ENCODE peak calls at places on chromosome 12, in four cellular contexts. L is GM12878, E is HepG2, B is K562. X is an unnamed sample.

GRCh38 chr12:56763753-56764657 is 881 bp downstream of the HSD17B6 start:
- DNase-seq in L (no peak), B (no peak), E (no peak), X (no peak)

GRCh38 chr12:45674583-45674982 is 54.9 kb upstream of the ARID2 start:
- DNase-seq in L (no peak), E (no peak), B (no peak), X (no peak)

GRCh38 chr12:7093892-7094291 is 1.6 kb upstream of the C1R start:
- DNase-seq in E (no peak), B (no peak), L (no peak), X (no peak)

GRCh38 chr12:3913278-3913677 is 40.1 kb upstream of the PARP11 start:
- DNase-seq in B (no peak), L (no peak), E (no peak), X (no peak)

GRCh38 chr12:106106892-106107291 is 31.9 kb downstream of the NUAK1 start:
- DNase-seq in L (no peak), B (no peak), E (no peak), X (no peak)

GRCh38 chr12:53048033-53048779 is 1.7 kb upstream of the TNS2 start:
- DNase-seq in L (no peak), E (peak; percentile 68), B (no peak), X (no peak)

GRCh38 chr12:111673503-111673902 is 12.3 kb downstream of the BRAP start:
- DNase-seq in L (no peak), B (peak; percentile 54), E (peak; percentile 31), X (no peak)

GRCh38 chr12:32688786-32689185 is 9.7 kb downstream of the DNM1L start:
- DNase-seq in B (no peak), E (no peak), L (no peak), X (no peak)

GRCh38 chr12:40192704-40193255 is 32.0 kb upstream of the LRRK2 start:
- DNase-seq in E (no peak), L (peak; percentile 86), B (no peak), X (no peak)

GRCh38 chr12:120229583-120230325 is 28.8 kb upstream of the RPLP0 start:
- DNase-seq in L (no peak), E (no peak), B (no peak), X (no peak)

GRCh38 chr12:55842681-55843429 is at the start of gene MMP19:
- DNase-seq in B (peak; percentile 68), E (peak; percentile 46), L (no peak), X (no peak)

GRCh38 chr12:115752913-115753726 is 524.4 kb downstream of the MED13L start:
- DNase-seq in L (peak; percentile 12), B (peak; percentile 28), E (peak; percentile 58), X (peak; percentile 62)

GRCh38 chr12:26830358-26830757 is 2.6 kb downstream of the ITPR2 start:
- DNase-seq in L (no peak), E (no peak), B (no peak), X (no peak)

GRCh38 chr12:93146278-93146939 is 217.3 kb upstream of the EEA1 start:
- DNase-seq in L (no peak), B (no peak), E (no peak), X (no peak)

GRCh38 chr12:106521901-106522300 is 60.9 kb upstream of the RFX4 start:
- DNase-seq in B (no peak), L (no peak), E (no peak), X (no peak)

GRCh38 chr12:97899529-97899928 is 436.9 kb downstream of the RMST start:
- DNase-seq in E (no peak), B (no peak), L (no peak), X (no peak)

GRCh38 chr12:7877421-7877820 is 4.7 kb upstream of the SLC2A14 start:
- DNase-seq in E (no peak), L (no peak), B (no peak), X (no peak)

GRCh38 chr12:93591137-93591868 is 18.8 kb downstream of the SOCS2 start:
- DNase-seq in B (peak; percentile 54), L (no peak), E (no peak), X (peak; percentile 61)

GRCh38 chr12:100643246-100643645 is 69.8 kb downstream of the GAS2L3 start:
- DNase-seq in E (no peak), L (no peak), B (no peak), X (no peak)

GRCh38 chr12:130818381-130819247 is 20.4 kb downstream of the STX2 start:
- DNase-seq in E (no peak), L (peak; percentile 28), B (peak; percentile 52), X (peak; percentile 20)

GRCh38 chr12:104573-105081 is 38.1 kb downstream of the IQSEC3 start:
- DNase-seq in B (no peak), E (peak; percentile 18), L (no peak), X (peak; percentile 46)

GRCh38 chr12:88325076-88325827 is 183.1 kb downstream of the TMTC3 start:
- DNase-seq in E (no peak), B (no peak), L (no peak), X (no peak)

GRCh38 chr12:6613776-6614512 is 6.8 kb upstream of the CHD4 start:
- DNase-seq in L (no peak), E (peak; percentile 97), B (peak; percentile 84), X (peak; percentile 87)

GRCh38 chr12:45651029-45651428 is 78.5 kb upstream of the ARID2 start:
- DNase-seq in L (no peak), E (no peak), B (no peak), X (no peak)

GRCh38 chr12:92827836-92828431 is 101.2 kb downstream of the EEA1 start:
- DNase-seq in B (peak; percentile 20), E (peak; percentile 46), L (peak; percentile 12), X (peak; percentile 45)

GRCh38 chr12:70641691-70642090 is 4.5 kb upstream of the PTPRB start:
- DNase-seq in E (no peak), L (no peak), B (no peak), X (no peak)

GRCh38 chr12:19005257-19005801 is 124.2 kb upstream of the PLEKHA5 start:
- DNase-seq in L (no peak), E (no peak), B (no peak), X (no peak)

GRCh38 chr12:56115329-56115728 is 1.1 kb upstream of the RPL41 start:
- DNase-seq in L (no peak), B (no peak), E (no peak), X (no peak)

GRCh38 chr12:116381744-116382455 is 104.4 kb upstream of the MED13L start:
- DNase-seq in E (no peak), L (no peak), B (no peak), X (no peak)

GRCh38 chr12:91538418-91538817 is 355.8 kb upstream of the DCN start:
- DNase-seq in L (no peak), E (no peak), B (no peak), X (no peak)

DNA sequence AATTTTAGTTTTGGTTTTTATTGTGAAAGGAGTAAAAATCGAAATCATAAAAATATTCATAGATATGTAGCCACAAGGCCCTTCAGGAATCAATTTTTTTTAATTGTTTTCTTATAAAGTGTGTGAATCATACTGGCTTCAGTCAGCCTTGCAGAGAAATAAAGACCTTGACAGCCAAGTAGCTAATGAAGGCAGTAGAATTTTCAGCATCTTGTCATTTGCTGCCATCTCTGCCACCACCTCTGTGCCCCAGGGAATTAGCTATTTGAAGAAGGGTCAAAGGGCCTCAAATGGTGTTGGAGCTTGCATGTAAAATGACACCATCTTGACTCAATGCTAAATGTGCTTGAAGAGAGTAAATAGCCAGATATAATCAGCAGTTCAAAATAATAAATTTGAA is 359.4 kb upstream of the DCN start:
- DNase-seq in E (no peak), L (no peak), B (no peak), X (no peak)
- TF ChIP-seq FOXM1 in E (no peak), L (no peak), B (no peak), X (no peak)

DNA sequence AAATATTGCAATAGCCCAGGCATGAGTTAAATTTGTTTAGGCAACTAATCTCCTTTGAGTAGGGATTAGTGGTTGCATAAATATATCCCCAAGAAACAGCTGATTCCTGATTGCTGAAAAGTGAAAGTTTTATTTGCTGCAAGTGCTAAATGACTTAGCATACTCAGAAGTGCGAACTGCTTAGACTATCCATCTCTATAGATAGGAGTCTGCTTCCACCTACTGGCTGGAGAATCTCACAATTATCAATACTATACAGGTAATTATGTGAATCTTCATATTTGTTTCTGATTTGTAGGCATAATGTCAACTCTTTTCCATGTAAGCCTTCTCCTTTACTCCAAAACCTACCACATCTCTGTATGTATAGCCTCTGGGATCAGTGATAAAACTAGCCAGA is 11.9 kb upstream of the SLCO1B3 start:
- DNase-seq in L (no peak), E (peak; percentile 46), B (no peak), X (no peak)
- TF ChIP-seq FOXK2 in L (no peak), E (no peak), B (no peak), X (no peak)

GRCh38 chr12:5177731-5178130 is 134.1 kb downstream of the KCNA5 start:
- DNase-seq in E (no peak), B (no peak), L (no peak), X (no peak)
- TF ChIP-seq FOXM1 in E (no peak), B (no peak), L (no peak), X (no peak)

DNA sequence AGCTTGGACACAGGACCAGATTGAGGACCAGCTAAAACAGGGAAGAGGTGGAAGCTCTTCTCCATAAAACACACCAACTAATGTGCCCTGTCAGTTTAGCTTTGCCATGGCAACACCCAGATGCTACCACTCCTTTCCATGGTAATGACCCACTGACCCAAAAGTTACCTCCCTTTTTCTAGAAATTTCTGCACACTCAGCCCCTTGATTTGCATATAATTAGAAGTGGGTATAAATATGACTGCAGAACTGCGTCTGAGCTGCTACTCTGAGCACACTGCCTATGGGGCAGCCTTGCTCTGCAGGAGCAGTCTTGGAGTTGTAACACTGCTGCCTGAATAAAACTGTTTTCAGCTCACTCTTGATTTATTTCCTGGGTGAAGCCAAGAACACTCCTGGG is 3.2 kb upstream of the TDG start:
- DNase-seq in L (no peak), B (no peak), E (no peak), X (no peak)
- TF ChIP-seq FOXK2 in L (no peak), B (no peak), E (no peak), X (no peak)

DNA sequence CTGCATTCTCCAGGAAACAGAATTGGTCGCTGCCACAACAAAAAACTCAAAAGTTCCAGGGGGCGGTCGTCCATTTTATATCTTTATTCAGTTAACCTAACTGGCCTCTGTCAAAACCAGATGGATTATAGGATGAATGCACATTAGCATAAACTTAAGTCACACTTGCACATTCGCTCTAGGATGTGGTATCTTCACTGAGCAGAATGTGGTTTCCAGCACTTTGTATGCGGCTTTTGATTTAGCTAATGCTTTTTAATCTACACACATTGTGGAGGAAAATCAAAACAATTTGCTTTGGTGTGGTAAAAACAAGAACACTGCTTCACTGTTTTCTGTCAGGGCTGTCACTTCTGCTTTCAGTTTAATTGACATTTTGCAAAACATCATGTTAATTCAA is 4.5 kb downstream of the TAS2R50 start:
- DNase-seq in E (no peak), L (peak; percentile 21), B (no peak), X (no peak)
- TF ChIP-seq FOXM1 in E (no peak), L (no peak), B (no peak), X (no peak)

DNA sequence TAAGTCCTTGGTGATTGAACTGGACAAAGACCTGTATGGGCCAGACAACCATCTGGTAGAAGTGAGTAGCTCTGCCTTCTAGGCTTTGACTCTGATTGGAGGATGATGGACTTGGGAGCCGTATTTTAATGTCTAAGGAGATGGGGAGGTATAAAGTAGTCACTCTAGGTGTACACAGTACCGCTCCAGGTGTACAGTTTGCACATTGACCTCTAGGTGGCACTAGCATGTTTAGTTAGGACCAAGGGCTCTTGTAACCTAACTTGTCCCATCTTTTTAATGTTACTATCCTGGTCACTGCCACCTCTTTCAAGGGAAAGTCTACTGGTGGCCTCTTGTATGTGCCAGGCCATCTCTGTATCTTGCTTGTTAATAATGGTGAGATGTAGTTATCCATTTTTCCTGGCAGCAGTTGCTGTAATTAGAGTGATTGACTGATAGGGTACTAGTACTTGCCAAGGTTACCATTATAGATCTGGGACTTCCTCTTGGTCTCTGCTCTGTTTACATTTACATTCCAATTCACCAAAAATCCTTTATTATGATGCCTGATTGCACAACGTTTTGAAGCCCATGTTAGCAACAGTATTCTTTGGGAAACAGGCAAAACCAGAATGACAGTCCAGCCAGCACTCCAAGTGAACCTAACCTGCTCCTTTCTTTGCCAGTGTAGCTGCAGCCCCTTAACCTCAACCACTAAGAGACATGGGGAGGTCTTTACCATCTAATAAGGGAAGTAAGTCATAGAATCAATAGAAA is 3.6 kb downstream of the SMARCD1 start:
- DNase-seq in L (peak; percentile 37), B (peak; percentile 65), E (peak; percentile 68), X (peak; percentile 59)
- TF ChIP-seq FOXK2 in L (no peak), B (no peak), E (no peak), X (no peak)